ENCODE peak calls at places on chromosomes 16 and 17, in five cellular contexts. B is glutamatergic neuron, G is activated T-cell treated with anti-CD3 and anti-CD28 coated beads for 1 hour, Y is posterior vena cava, H is NCI-H82. Z is an unnamed sample.
A peak's percentile ranks its signal among the peaks of the same experiment; 100 is the strongest.

GRCh38 chr17:63702223-63702577 is 2.3 kb upstream of the LIMD2 start:
- DNase-seq in B (no peak), G (peak; percentile 54), Y (no peak), H (no peak), Z (no peak)

GRCh38 chr17:16512011-16512410 is 20.0 kb upstream of the LRRC75A start:
- DNase-seq in B (no peak), G (no peak), Y (no peak), H (peak; percentile 51), Z (no peak)

GRCh38 chr17:69760562-69760961 is 314.5 kb upstream of the KCNJ16 start:
- DNase-seq in B (no peak), G (no peak), Y (no peak), H (no peak), Z (no peak)

GRCh38 chr17:7549401-7550055 is 670 bp downstream of the TNFSF12 start:
- DNase-seq in B (no peak), G (no peak), Y (no peak), H (no peak), Z (no peak)

GRCh38 chr16:1670866-1671265 is 7.2 kb upstream of the JPT2 start:
- DNase-seq in B (no peak), G (no peak), Y (no peak), H (no peak), Z (no peak)

GRCh38 chr16:57102888-57103879 is 10.8 kb downstream of the CPNE2 start:
- DNase-seq in B (no peak), G (no peak), Y (no peak), H (no peak), Z (no peak)

GRCh38 chr17:10758062-10758461 is 28.2 kb upstream of the TMEM220 start:
- DNase-seq in B (no peak), G (no peak), Y (no peak), H (no peak), Z (no peak)

GRCh38 chr17:43211480-43212402 is at the start of gene TMEM106A:
- DNase-seq in B (peak; percentile 42), G (peak; percentile 65), Y (peak; percentile 94), H (peak; percentile 87), Z (peak; percentile 59)

GRCh38 chr17:74877592-74878543 is 5.1 kb upstream of the FDXR start:
- DNase-seq in B (no peak), G (no peak), Y (no peak), H (peak; percentile 28), Z (no peak)

GRCh38 chr17:37884516-37884915 is 39.7 kb upstream of the TBC1D3K start:
- DNase-seq in B (no peak), G (no peak), Y (no peak), H (no peak), Z (peak; percentile 37)

GRCh38 chr16:72997141-72997542 is 50.8 kb downstream of the ZFHX3 start:
- DNase-seq in B (no peak), G (no peak), Y (no peak), H (no peak), Z (no peak)

GRCh38 chr16:30775381-30776099 is 11.5 kb downstream of the ZNF629 start:
- DNase-seq in B (peak; percentile 90), G (peak; percentile 23), Y (peak; percentile 93), H (peak; percentile 91), Z (no peak)

GRCh38 chr17:1495265-1495664 is 2.8 kb upstream of the MYO1C start:
- DNase-seq in B (no peak), G (no peak), Y (no peak), H (no peak), Z (no peak)

GRCh38 chr16:73056911-73057310 is 9.0 kb upstream of the ZFHX3 start:
- DNase-seq in B (no peak), G (no peak), Y (no peak), H (no peak), Z (no peak)

GRCh38 chr16:27756206-27756970 is 206.4 kb downstream of the KATNIP start:
- DNase-seq in B (no peak), G (no peak), Y (no peak), H (no peak), Z (no peak)

GRCh38 chr16:77289331-77289809 is 90.2 kb downstream of the SYCE1L start:
- DNase-seq in B (no peak), G (no peak), Y (no peak), H (peak; percentile 93), Z (no peak)

GRCh38 chr16:74770826-74771526 is 3.6 kb downstream of the FA2H start:
- DNase-seq in B (no peak), G (no peak), Y (no peak), H (no peak), Z (no peak)

GRCh38 chr16:88722784-88723506 is 16.6 kb downstream of the CTU2 start:
- DNase-seq in B (no peak), G (no peak), Y (no peak), H (no peak), Z (no peak)

GRCh38 chr16:53631236-53631635 is 72.4 kb downstream of the RPGRIP1L start:
- DNase-seq in B (no peak), G (no peak), Y (no peak), H (no peak), Z (no peak)

GRCh38 chr17:77189148-77189547 is 48.4 kb downstream of the SEC14L1 start:
- DNase-seq in B (no peak), G (no peak), Y (no peak), H (no peak), Z (peak; percentile 64)

GRCh38 chr17:78046923-78047322 is 81.6 kb downstream of the TMC6 start:
- DNase-seq in B (no peak), G (no peak), Y (no peak), H (no peak), Z (no peak)

GRCh38 chr16:35431829-35432663 is 1972.6 kb downstream of the TP53TG3F start:
- DNase-seq in B (no peak), G (no peak), Y (no peak), H (peak; percentile 35), Z (no peak)

GRCh38 chr16:31009894-31010293 is 544 bp downstream of the STX1B start:
- DNase-seq in B (peak; percentile 42), G (no peak), Y (no peak), H (peak; percentile 9), Z (no peak)

GRCh38 chr16:69567031-69567680 is 1.4 kb downstream of the NFAT5 start:
- DNase-seq in B (no peak), G (no peak), Y (no peak), H (peak; percentile 37), Z (no peak)

GRCh38 chr16:57004387-57005250 is 15.3 kb downstream of the NLRC5 start:
- DNase-seq in B (no peak), G (no peak), Y (peak; percentile 17), H (no peak), Z (no peak)

GRCh38 chr16:22198547-22199293 is 7.4 kb upstream of the EEF2K start:
- DNase-seq in B (no peak), G (no peak), Y (no peak), H (no peak), Z (no peak)

GRCh38 chr16:75420987-75421819 is 12.1 kb downstream of the CFDP1 start:
- DNase-seq in B (peak; percentile 96), G (peak; percentile 6), Y (peak; percentile 88), H (peak; percentile 95), Z (no peak)